ENCODE peak calls at places on chromosomes 13 and 19, in seven cellular contexts. One of them, this sample, is unnamed.

GRCh38 chr13:79290595-79291244 is 115.3 kb downstream of the RBM26 start:
- DNase-seq in GM10248: no peak
- DNase-seq in HFFc6: no peak
- DNase-seq in pancreas: no peak
- DNase-seq in A549: no peak
- DNase-seq in omental fat pad: no peak
- DNase-seq in psoas muscle: no peak
- DNase-seq in this sample: no peak

GRCh38 chr13:85303630-85304029 is 495.6 kb downstream of the SLITRK6 start:
- DNase-seq in HFFc6: no peak
- DNase-seq in A549: no peak
- DNase-seq in psoas muscle: no peak
- DNase-seq in GM10248: no peak
- DNase-seq in pancreas: no peak
- DNase-seq in omental fat pad: no peak
- DNase-seq in this sample: no peak

GRCh38 chr19:35005256-35005977 is 5.3 kb downstream of the GRAMD1A start:
- DNase-seq in pancreas: peak
- DNase-seq in A549: no peak
- DNase-seq in omental fat pad: no peak
- DNase-seq in psoas muscle: no peak
- DNase-seq in GM10248: no peak
- DNase-seq in HFFc6: no peak
- DNase-seq in this sample: no peak

GRCh38 chr19:55210120-55210493 is 806 bp upstream of the PTPRH start:
- DNase-seq in psoas muscle: no peak
- DNase-seq in omental fat pad: no peak
- DNase-seq in pancreas: peak
- DNase-seq in HFFc6: peak
- DNase-seq in GM10248: no peak
- DNase-seq in A549: peak
- DNase-seq in this sample: peak

GRCh38 chr19:47891923-47892666 is 6.0 kb upstream of the SULT2A1 start:
- DNase-seq in psoas muscle: no peak
- DNase-seq in A549: no peak
- DNase-seq in omental fat pad: no peak
- DNase-seq in pancreas: peak
- DNase-seq in GM10248: no peak
- DNase-seq in HFFc6: peak
- DNase-seq in this sample: no peak

GRCh38 chr13:41352935-41353801 is 42.1 kb downstream of the NAA16 start:
- DNase-seq in A549: peak
- DNase-seq in GM10248: peak
- DNase-seq in pancreas: no peak
- DNase-seq in HFFc6: peak
- DNase-seq in omental fat pad: no peak
- DNase-seq in psoas muscle: no peak
- DNase-seq in this sample: peak

GRCh38 chr13:74555291-74556001 is 421.2 kb upstream of the KLF12 start:
- DNase-seq in omental fat pad: no peak
- DNase-seq in GM10248: no peak
- DNase-seq in psoas muscle: no peak
- DNase-seq in A549: no peak
- DNase-seq in pancreas: no peak
- DNase-seq in HFFc6: no peak
- DNase-seq in this sample: no peak

GRCh38 chr13:93534181-93534700 is 307.6 kb downstream of the GPC6 start:
- DNase-seq in omental fat pad: no peak
- DNase-seq in GM10248: no peak
- DNase-seq in A549: no peak
- DNase-seq in psoas muscle: no peak
- DNase-seq in HFFc6: no peak
- DNase-seq in pancreas: no peak
- DNase-seq in this sample: no peak

GRCh38 chr13:75764251-75764650 is 128.1 kb downstream of the LMO7 start:
- DNase-seq in pancreas: no peak
- DNase-seq in A549: no peak
- DNase-seq in GM10248: no peak
- DNase-seq in psoas muscle: no peak
- DNase-seq in omental fat pad: no peak
- DNase-seq in HFFc6: no peak
- DNase-seq in this sample: no peak

GRCh38 chr19:50567052-50567841 is 988 bp downstream of the LRRC4B start:
- DNase-seq in pancreas: no peak
- DNase-seq in HFFc6: no peak
- DNase-seq in psoas muscle: no peak
- DNase-seq in A549: peak
- DNase-seq in GM10248: no peak
- DNase-seq in omental fat pad: no peak
- DNase-seq in this sample: no peak

GRCh38 chr13:27194209-27194608 is 22.6 kb upstream of the USP12 start:
- DNase-seq in HFFc6: no peak
- DNase-seq in omental fat pad: no peak
- DNase-seq in A549: no peak
- DNase-seq in pancreas: no peak
- DNase-seq in psoas muscle: no peak
- DNase-seq in GM10248: no peak
- DNase-seq in this sample: no peak

GRCh38 chr19:29449371-29449770 is 76.4 kb upstream of the VSTM2B start:
- DNase-seq in A549: no peak
- DNase-seq in omental fat pad: no peak
- DNase-seq in psoas muscle: no peak
- DNase-seq in GM10248: no peak
- DNase-seq in HFFc6: no peak
- DNase-seq in pancreas: no peak
- DNase-seq in this sample: no peak

GRCh38 chr19:2424686-2425621 is 2.4 kb downstream of the TIMM13 start:
- DNase-seq in psoas muscle: peak
- DNase-seq in HFFc6: peak
- DNase-seq in A549: no peak
- DNase-seq in omental fat pad: no peak
- DNase-seq in pancreas: peak
- DNase-seq in GM10248: no peak
- DNase-seq in this sample: no peak

GRCh38 chr13:43433691-43434121 is 353.1 kb downstream of the ENOX1 start:
- DNase-seq in omental fat pad: no peak
- DNase-seq in GM10248: no peak
- DNase-seq in A549: no peak
- DNase-seq in psoas muscle: no peak
- DNase-seq in pancreas: no peak
- DNase-seq in HFFc6: peak
- DNase-seq in this sample: no peak

GRCh38 chr13:46893221-46893620 is 3.6 kb downstream of the HTR2A start:
- DNase-seq in psoas muscle: no peak
- DNase-seq in A549: no peak
- DNase-seq in pancreas: no peak
- DNase-seq in HFFc6: no peak
- DNase-seq in omental fat pad: no peak
- DNase-seq in GM10248: no peak
- DNase-seq in this sample: no peak

GRCh38 chr19:38759590-38760003 is 13.7 kb downstream of the LGALS7 start:
- DNase-seq in GM10248: no peak
- DNase-seq in pancreas: peak
- DNase-seq in HFFc6: no peak
- DNase-seq in psoas muscle: no peak
- DNase-seq in omental fat pad: no peak
- DNase-seq in A549: no peak
- DNase-seq in this sample: peak

GRCh38 chr13:99657848-99658265 is 156.6 kb downstream of the TM9SF2 start:
- DNase-seq in omental fat pad: no peak
- DNase-seq in GM10248: no peak
- DNase-seq in HFFc6: no peak
- DNase-seq in psoas muscle: peak
- DNase-seq in A549: peak
- DNase-seq in pancreas: no peak
- DNase-seq in this sample: peak

GRCh38 chr19:377801-378581 is 31.0 kb downstream of the C2CD4C start:
- DNase-seq in psoas muscle: no peak
- DNase-seq in A549: peak
- DNase-seq in omental fat pad: no peak
- DNase-seq in HFFc6: no peak
- DNase-seq in pancreas: no peak
- DNase-seq in GM10248: no peak
- DNase-seq in this sample: no peak

GRCh38 chr13:80463673-80464352 is 122.9 kb upstream of the SPRY2 start:
- DNase-seq in omental fat pad: no peak
- DNase-seq in GM10248: no peak
- DNase-seq in psoas muscle: no peak
- DNase-seq in pancreas: no peak
- DNase-seq in HFFc6: no peak
- DNase-seq in A549: no peak
- DNase-seq in this sample: no peak

GRCh38 chr19:6459356-6460098 is at the start of gene SLC25A23:
- DNase-seq in omental fat pad: no peak
- DNase-seq in A549: peak
- DNase-seq in GM10248: peak
- DNase-seq in HFFc6: peak
- DNase-seq in psoas muscle: peak
- DNase-seq in pancreas: peak
- DNase-seq in this sample: peak

DNA sequence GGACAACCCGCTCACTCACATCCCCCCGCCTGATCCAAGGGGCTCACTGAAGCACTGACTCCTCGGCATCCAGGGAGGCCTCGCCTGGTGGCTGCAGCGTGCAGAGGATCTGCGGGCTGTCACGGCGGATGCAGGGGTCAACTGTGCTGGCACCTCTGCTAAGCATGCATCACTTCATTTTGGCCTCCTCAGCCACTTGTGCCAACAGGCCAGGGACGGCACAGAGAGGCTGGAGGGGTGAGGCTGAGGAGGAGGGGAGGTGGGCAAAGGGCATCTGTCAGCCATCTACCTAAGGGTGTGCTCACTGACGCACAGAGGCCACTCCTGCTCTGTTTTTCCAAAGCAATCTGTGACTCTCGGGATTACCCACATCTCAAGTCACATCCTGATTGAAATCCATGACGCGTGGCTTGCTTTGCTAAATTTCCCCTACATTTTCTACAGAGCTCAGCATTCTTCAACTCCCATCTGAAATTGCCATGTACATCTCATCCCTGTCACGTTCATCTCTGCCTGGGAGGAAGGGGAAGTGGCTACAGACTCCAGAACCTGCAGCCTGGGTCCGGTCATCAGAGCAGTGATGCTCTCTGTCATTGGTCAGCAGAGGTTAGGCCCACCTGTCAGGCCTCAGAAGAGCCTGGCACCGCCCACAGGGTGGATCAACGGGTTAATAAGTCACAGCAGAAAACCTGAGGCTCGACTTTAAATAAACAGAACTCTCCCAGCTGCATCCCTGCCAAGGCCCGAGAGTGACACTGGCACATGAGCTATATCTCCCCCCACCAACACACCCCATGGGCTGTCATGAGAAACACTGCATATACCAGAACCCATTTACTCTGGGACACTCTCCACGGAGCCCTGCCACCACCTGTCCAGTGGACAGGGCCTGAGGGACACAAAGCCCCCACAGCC is 17.6 kb downstream of the ELL start:
- DNase-seq in psoas muscle: no peak
- DNase-seq in A549: peak
- DNase-seq in HFFc6: no peak
- DNase-seq in omental fat pad: no peak
- DNase-seq in pancreas: peak
- DNase-seq in GM10248: peak
- DNase-seq in this sample: peak
- TF ChIP-seq CTCF in psoas muscle: no peak
- TF ChIP-seq CTCF in A549: no peak
- TF ChIP-seq CTCF in HFFc6: no peak
- TF ChIP-seq CTCF in omental fat pad: no peak
- TF ChIP-seq CTCF in pancreas: no peak
- TF ChIP-seq CTCF in GM10248: no peak
- TF ChIP-seq CTCF in this sample: no peak

GRCh38 chr19:42217522-42218442 is at the start of gene DEDD2:
- DNase-seq in pancreas: peak
- DNase-seq in omental fat pad: peak
- DNase-seq in GM10248: peak
- DNase-seq in HFFc6: peak
- DNase-seq in psoas muscle: peak
- DNase-seq in A549: peak
- DNase-seq in this sample: peak
- TF ChIP-seq CTCF in pancreas: no peak
- TF ChIP-seq CTCF in omental fat pad: no peak
- TF ChIP-seq CTCF in GM10248: no peak
- TF ChIP-seq CTCF in HFFc6: no peak
- TF ChIP-seq CTCF in psoas muscle: no peak
- TF ChIP-seq CTCF in A549: no peak
- TF ChIP-seq CTCF in this sample: no peak

DNA sequence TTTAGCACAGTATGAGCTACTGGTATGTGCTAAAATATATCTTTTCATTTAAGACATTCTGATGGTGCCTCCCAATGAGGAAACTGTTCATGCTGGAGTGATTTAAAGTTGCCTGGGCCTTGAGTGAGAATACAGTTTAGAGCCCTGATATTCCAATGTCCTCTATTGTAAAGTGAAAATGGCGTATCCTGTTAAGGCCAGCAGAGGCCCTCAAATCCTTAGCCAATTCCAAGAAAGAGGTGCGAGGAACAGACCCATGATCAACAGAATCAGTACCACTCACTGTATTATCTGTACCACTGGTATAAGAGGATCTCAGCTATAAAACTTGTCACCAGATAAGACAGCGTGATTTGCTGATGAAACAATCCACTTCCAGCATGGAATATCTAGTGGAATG is 273.1 kb upstream of the SLITRK5 start:
- DNase-seq in pancreas: no peak
- DNase-seq in omental fat pad: no peak
- DNase-seq in GM10248: no peak
- DNase-seq in psoas muscle: no peak
- DNase-seq in HFFc6: no peak
- DNase-seq in A549: no peak
- DNase-seq in this sample: no peak
- TF ChIP-seq CTCF in pancreas: no peak
- TF ChIP-seq CTCF in omental fat pad: no peak
- TF ChIP-seq CTCF in GM10248: no peak
- TF ChIP-seq CTCF in psoas muscle: no peak
- TF ChIP-seq CTCF in HFFc6: no peak
- TF ChIP-seq CTCF in A549: no peak
- TF ChIP-seq CTCF in this sample: no peak

DNA sequence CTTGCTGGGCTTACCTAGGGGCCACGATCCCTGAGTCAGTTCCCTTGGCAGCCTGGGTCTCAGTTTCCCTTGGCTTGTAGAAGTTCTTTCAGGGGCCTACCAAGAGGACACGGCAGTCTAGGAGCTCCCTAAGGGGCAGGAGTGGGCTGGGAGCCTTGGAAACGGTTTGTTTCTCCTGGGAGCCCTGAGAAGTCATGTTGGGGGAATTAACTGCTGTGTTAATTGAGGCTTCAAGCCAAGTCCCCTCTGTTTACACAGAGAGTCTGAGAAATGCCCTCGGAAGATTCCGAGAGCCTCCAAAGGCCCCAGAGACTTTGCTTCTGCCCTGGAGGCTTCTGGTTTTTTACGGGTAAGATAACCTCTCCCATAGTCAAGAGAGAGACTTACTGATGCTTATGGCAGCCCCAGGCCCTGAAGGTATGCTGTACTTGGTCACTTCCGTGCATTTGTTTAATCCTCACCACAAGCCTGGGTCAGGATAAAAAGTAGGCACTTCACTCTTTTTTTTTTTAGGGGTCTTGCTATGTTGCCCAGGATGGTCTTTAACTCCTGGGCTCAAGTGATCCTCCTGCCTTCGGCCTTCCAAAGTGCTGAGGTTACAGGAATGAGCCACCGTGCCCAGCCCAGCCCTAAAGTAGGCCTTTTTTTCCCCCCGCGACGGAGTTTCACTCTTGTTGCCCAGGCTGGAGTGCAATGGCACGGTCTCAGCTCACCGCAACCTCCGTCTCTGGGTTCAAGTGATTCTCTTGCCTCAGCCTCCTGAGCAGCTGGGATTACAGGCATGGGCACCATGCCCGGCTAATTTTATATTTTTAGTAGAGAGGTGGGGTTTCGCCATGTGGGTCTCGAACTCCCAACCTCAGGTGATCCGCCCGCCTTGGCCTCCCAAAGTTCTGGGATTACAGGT is 15.1 kb downstream of the IER2 start:
- DNase-seq in pancreas: no peak
- DNase-seq in omental fat pad: no peak
- DNase-seq in psoas muscle: no peak
- DNase-seq in HFFc6: no peak
- DNase-seq in A549: peak
- DNase-seq in GM10248: no peak
- DNase-seq in this sample: no peak
- TF ChIP-seq CTCF in pancreas: no peak
- TF ChIP-seq CTCF in omental fat pad: no peak
- TF ChIP-seq CTCF in psoas muscle: no peak
- TF ChIP-seq CTCF in HFFc6: no peak
- TF ChIP-seq CTCF in A549: no peak
- TF ChIP-seq CTCF in GM10248: no peak
- TF ChIP-seq CTCF in this sample: no peak

This sample was measured in Calu3.